ENCODE peak calls at places on chromosome 9, in ten cellular contexts. V is lung; O is heart left ventricle; W is HCT116; G is psoas muscle; T is CD8-positive, alpha-beta T cell; P is ovary; X is stomach; Z is SJSA1; F is CD8-positive, alpha-beta memory T cell. L is an unnamed sample.

GRCh38 chr9:117291223-117291622 is 123.6 kb downstream of the ASTN2 start:
- DNase-seq in Z (no peak), O (no peak), G (no peak), X (no peak), W (no peak), P (no peak), V (no peak), F (no peak), T (no peak), L (no peak)

GRCh38 chr9:83047839-83048775 is 14.8 kb downstream of the RASEF start:
- DNase-seq in T (no peak), X (peak; percentile 78), F (no peak), G (no peak), W (no peak), O (peak; percentile 39), V (peak; percentile 67), Z (no peak), P (no peak), L (no peak)

GRCh38 chr9:105637787-105638395 is 24.4 kb upstream of the TAL2 start:
- DNase-seq in O (no peak), W (no peak), F (no peak), V (no peak), Z (no peak), P (no peak), G (no peak), T (no peak), X (no peak), L (no peak)

GRCh38 chr9:80177949-80178480 is 606.2 kb downstream of the TLE4 start:
- DNase-seq in V (no peak), F (no peak), T (no peak), X (no peak), G (no peak), Z (no peak), W (no peak), P (no peak), O (no peak), L (no peak)

GRCh38 chr9:128257086-128257825 is 18.6 kb downstream of the GOLGA2 start:
- DNase-seq in Z (no peak), W (no peak), F (no peak), T (no peak), G (no peak), O (no peak), P (no peak), V (no peak), X (no peak), L (no peak)

GRCh38 chr9:20355022-20355421 is 267.3 kb downstream of the MLLT3 start:
- DNase-seq in Z (peak; percentile 61), T (no peak), F (no peak), G (no peak), V (no peak), O (no peak), X (no peak), W (no peak), P (no peak), L (no peak)

GRCh38 chr9:14383815-14384214 is 69.9 kb upstream of the NFIB start:
- DNase-seq in G (no peak), P (no peak), O (no peak), V (no peak), X (no peak), Z (no peak), W (no peak), F (no peak), T (no peak), L (no peak)

GRCh38 chr9:36165766-36166149 is 3.4 kb upstream of the CCIN start:
- DNase-seq in F (no peak), T (no peak), O (no peak), W (no peak), V (no peak), Z (no peak), X (no peak), P (no peak), G (no peak), L (no peak)

GRCh38 chr9:26892251-26893029 is at the start of gene CAAP1:
- DNase-seq in T (peak; percentile 80), Z (peak; percentile 67), P (peak; percentile 92), W (peak; percentile 84), F (peak; percentile 88), V (peak; percentile 96), G (peak; percentile 98), O (peak; percentile 97), X (peak; percentile 94), L (peak; percentile 78)

GRCh38 chr9:26893030-26893676 is 551 bp upstream of the CAAP1 start:
- DNase-seq in V (no peak), F (no peak), X (no peak), Z (no peak), O (no peak), G (no peak), T (no peak), P (no peak), W (no peak), L (no peak)

DNA sequence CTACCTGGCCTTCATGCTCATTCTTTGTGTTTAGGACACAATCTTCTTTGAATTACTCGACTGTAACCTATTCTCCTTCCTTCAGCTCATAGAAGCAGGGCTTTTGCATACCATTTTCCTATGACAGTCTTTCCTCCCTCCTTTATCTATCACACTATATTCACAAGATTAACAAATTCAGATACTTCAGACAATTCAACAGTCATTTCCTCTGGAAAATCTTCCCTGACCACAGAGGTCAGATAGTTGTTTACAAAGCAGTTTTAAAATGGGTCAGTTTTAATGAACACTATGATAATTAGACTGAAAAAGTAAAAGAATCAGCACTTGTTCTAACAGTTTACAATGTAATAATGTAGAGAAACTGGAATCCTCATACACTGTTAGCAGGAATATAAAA is 4.3 kb downstream of the CAAP1 start:
- DNase-seq in T (no peak), X (no peak), F (no peak), G (no peak), V (no peak), O (no peak), W (no peak), Z (no peak), P (no peak), L (no peak)
- H3K4me3 ChIP-seq in T (no peak overlapping the region), X (no peak overlapping the region), F (no peak overlapping the region), G (no peak overlapping the region), V (no peak overlapping the region), O (no peak overlapping the region), W (no peak overlapping the region), Z (no peak overlapping the region), P (no peak overlapping the region), L (no peak overlapping the region)

GRCh38 chr9:76359365-76359764 is 34.9 kb downstream of the RFK start:
- DNase-seq in Z (no peak), X (no peak), O (no peak), F (no peak), V (no peak), P (no peak), G (no peak), W (no peak), T (no peak), L (no peak)

GRCh38 chr9:76370656-76371055 is 23.6 kb downstream of the RFK start:
- DNase-seq in T (no peak), W (no peak), V (no peak), F (no peak), Z (no peak), P (no peak), G (no peak), X (no peak), O (no peak), L (no peak)

GRCh38 chr9:76366275-76366674 is 28.0 kb downstream of the RFK start:
- DNase-seq in G (no peak), W (no peak), X (no peak), V (no peak), Z (no peak), F (no peak), T (no peak), O (no peak), P (no peak), L (no peak)

GRCh38 chr9:76369583-76369982 is 24.6 kb downstream of the RFK start:
- DNase-seq in W (no peak), O (peak; percentile 36), G (no peak), F (no peak), V (peak; percentile 39), T (no peak), Z (peak; percentile 42), P (peak; percentile 36), X (peak; percentile 85), L (no peak)

GRCh38 chr9:76365028-76365427 is 29.2 kb downstream of the RFK start:
- DNase-seq in T (no peak), P (no peak), W (no peak), O (no peak), F (no peak), Z (peak; percentile 54), X (no peak), G (no peak), V (no peak), L (no peak)
- H3K4me1 ChIP-seq in T (no peaks in the 10 kb centered on the region), P (peaks cover 2% of the 10 kb centered on the region), W (peaks cover 35% of the 10 kb centered on the region), O (peaks cover 7% of the 10 kb centered on the region), F (no peaks in the 10 kb centered on the region), Z (peaks cover 34% of the 10 kb centered on the region), X (peaks cover 40% of the 10 kb centered on the region), G (no peaks in the 10 kb centered on the region), V (peaks cover 1% of the 10 kb centered on the region), L (peaks cover 7% of the 10 kb centered on the region)

GRCh38 chr9:81915801-81916505 is 12.3 kb upstream of the SPATA31D4 start:
- DNase-seq in G (no peak), F (no peak), T (no peak), V (no peak), W (no peak), X (no peak), P (no peak), Z (no peak), O (no peak), L (no peak)
- H3K27me3 ChIP-seq in G (no peaks in the 10 kb centered on the region), F (no peaks in the 10 kb centered on the region), T (no peaks in the 10 kb centered on the region), V (no peaks in the 10 kb centered on the region), W (no peaks in the 10 kb centered on the region), X (no peaks in the 10 kb centered on the region), P (no peaks in the 10 kb centered on the region), Z (no peaks in the 10 kb centered on the region), O (no peaks in the 10 kb centered on the region), L (no peaks in the 10 kb centered on the region)

GRCh38 chr9:124693403-124693802 is 77.7 kb downstream of the NR6A1 start:
- DNase-seq in P (no peak), F (no peak), Z (no peak), T (no peak), G (no peak), X (no peak), O (no peak), V (no peak), W (no peak), L (no peak)

GRCh38 chr9:124697326-124698200 is 73.5 kb downstream of the NR6A1 start:
- DNase-seq in P (no peak), T (no peak), G (no peak), F (no peak), X (no peak), V (no peak), Z (peak; percentile 60), W (no peak), O (no peak), L (no peak)

GRCh38 chr9:124696101-124696500 is 75.0 kb downstream of the NR6A1 start:
- DNase-seq in Z (peak; percentile 77), W (no peak), P (no peak), G (no peak), V (no peak), X (no peak), O (no peak), T (no peak), F (no peak), L (no peak)

GRCh38 chr9:124695280-124695890 is 75.7 kb downstream of the NR6A1 start:
- DNase-seq in Z (peak; percentile 94), G (no peak), T (no peak), V (no peak), O (no peak), X (no peak), W (no peak), F (no peak), P (no peak), L (no peak)

DNA sequence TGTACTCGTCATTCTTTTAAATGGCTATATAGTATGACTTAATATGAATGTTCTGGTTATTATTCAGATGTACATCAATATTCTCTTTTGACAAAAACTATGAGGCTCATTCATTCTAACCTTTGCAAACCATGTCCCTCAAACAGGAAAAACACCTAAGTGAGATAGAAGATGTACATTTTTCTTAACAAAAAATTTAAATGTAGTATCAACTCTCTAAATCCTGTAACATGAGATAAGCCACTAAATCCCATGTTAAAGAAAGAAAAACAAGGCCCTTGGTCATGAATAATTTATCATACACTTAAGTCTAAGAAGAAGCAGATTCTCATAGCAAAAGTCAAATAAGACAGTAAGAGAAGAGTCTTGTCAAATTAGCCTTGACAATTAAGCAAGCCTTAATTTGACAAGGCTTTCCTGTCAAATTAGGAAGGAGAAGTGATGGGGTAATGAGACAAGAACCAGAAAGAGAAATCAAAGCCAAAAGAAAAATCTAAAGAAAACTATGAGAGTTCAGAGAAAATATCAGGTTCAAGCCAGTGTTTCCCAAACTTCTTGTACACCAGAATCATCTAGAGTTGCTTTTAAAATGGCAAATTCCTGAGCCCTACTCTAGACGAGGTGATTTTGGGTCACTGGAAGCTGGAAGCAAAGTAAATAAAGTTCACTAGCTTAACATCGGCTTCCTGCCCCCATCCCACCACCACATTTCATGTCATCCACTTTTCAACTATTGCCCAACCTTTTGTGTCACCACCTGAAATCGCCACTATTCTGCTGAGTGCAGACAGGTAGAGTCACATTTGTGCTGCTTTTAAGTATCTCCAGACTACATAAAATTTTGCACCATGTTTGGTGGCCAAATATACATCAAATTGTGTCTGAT is 76.5 kb downstream of the NR6A1 start:
- DNase-seq in P (no peak), F (no peak), W (no peak), T (no peak), Z (no peak), O (no peak), X (no peak), G (no peak), V (no peak), L (no peak)
- H3K4me3 ChIP-seq in P (no peak overlapping the region), F (no peak overlapping the region), W (no peak overlapping the region), T (no peak overlapping the region), Z (peak overlapping the region; percentile 5), O (no peak overlapping the region), X (no peak overlapping the region), G (no peak overlapping the region), V (no peak overlapping the region), L (no peak overlapping the region)

L was measured in thoracic aorta.